ENCODE peak calls at places on chromosomes 3 and 15, in five cellular contexts. C, K, W, A and S are unnamed samples.

GRCh38 chr3:42442640-42443039 is 32.2 kb upstream of the LYZL4 start:
- DNase-seq in W (no peak), K (no peak), C (no peak), A (no peak), S (no peak)

GRCh38 chr15:55799287-55800212 is 56.6 kb upstream of the PRTG start:
- DNase-seq in A (peak), K (peak), W (no peak), C (peak), S (peak)

GRCh38 chr15:80743189-80743833 is 35.9 kb upstream of the CEMIP start:
- DNase-seq in W (no peak), K (no peak), A (no peak), C (no peak), S (peak)

GRCh38 chr3:42868841-42869240 is 6.8 kb downstream of the CYP8B1 start:
- DNase-seq in C (no peak), K (no peak), A (no peak), W (no peak), S (no peak)

GRCh38 chr3:53725308-53725995 is 120.8 kb downstream of the CHDH start:
- DNase-seq in A (no peak), K (no peak), W (no peak), C (no peak), S (no peak)

GRCh38 chr3:135927170-135927569 is 38.4 kb upstream of the PPP2R3A start:
- DNase-seq in W (no peak), C (peak), A (no peak), K (no peak), S (no peak)

GRCh38 chr15:59739557-59740186 is 50.6 kb upstream of the BNIP2 start:
- DNase-seq in K (no peak), C (no peak), A (no peak), W (no peak), S (no peak)

GRCh38 chr3:157958471-157958870 is 147.7 kb downstream of the SHOX2 start:
- DNase-seq in K (no peak), A (no peak), W (no peak), C (no peak), S (no peak)

GRCh38 chr15:41323611-41324010 is 8.8 kb downstream of the OIP5 start:
- DNase-seq in A (no peak), W (no peak), C (no peak), K (no peak), S (no peak)

GRCh38 chr15:62519900-62520299 is 354.8 kb upstream of the C2CD4B start:
- DNase-seq in K (no peak), C (no peak), W (no peak), A (no peak), S (no peak)

GRCh38 chr15:94395626-94396025 is 164.3 kb downstream of the MCTP2 start:
- DNase-seq in C (peak), K (no peak), W (no peak), A (no peak), S (no peak)